ENCODE peak calls at places on chromosome 9, in nine cellular contexts. E is effector CD8-positive, alpha-beta T cell; H is cardiac fibroblast; U is CD4-positive, CD25-positive, alpha-beta regulatory T cell; C is body of pancreas; W is GM10248; A is T-helper 17 cell; K is heart left ventricle; Z is left cardiac atrium. F is an unnamed sample.

GRCh38 chr9:108186996-108187395 is 668.8 kb downstream of the ACTL7B start:
- DNase-seq in W (no peak), K (peak), Z (peak), C (peak), H (peak), A (no peak), E (no peak), U (no peak), F (peak)

GRCh38 chr9:77851862-77852602 is 179.6 kb downstream of the GNAQ start:
- DNase-seq in H (no peak), C (no peak), K (no peak), Z (no peak), U (peak), A (no peak), E (no peak), W (no peak), F (no peak)

GRCh38 chr9:81729141-81729540 is 39.8 kb upstream of the TLE1 start:
- DNase-seq in C (no peak), K (no peak), W (no peak), U (no peak), E (no peak), Z (no peak), A (no peak), H (no peak), F (no peak)

GRCh38 chr9:73042155-73042554 is 89.3 kb upstream of the ALDH1A1 start:
- DNase-seq in K (no peak), E (no peak), C (no peak), W (no peak), U (no peak), H (peak), A (no peak), Z (no peak), F (no peak)

GRCh38 chr9:93893194-93893593 is 62.0 kb downstream of the BARX1 start:
- DNase-seq in E (no peak), W (no peak), U (no peak), K (no peak), A (no peak), Z (no peak), H (no peak), C (no peak), F (no peak)

GRCh38 chr9:221989-222776 is 7.5 kb downstream of the DOCK8 start:
- DNase-seq in Z (no peak), W (no peak), H (no peak), U (peak), A (no peak), E (no peak), K (no peak), C (no peak), F (no peak)

GRCh38 chr9:113011911-113012381 is at the start of gene ZNF883:
- DNase-seq in K (peak), W (peak), H (peak), Z (peak), E (no peak), U (peak), C (peak), A (no peak), F (peak)

GRCh38 chr9:121529237-121529987 is 29.8 kb upstream of the GGTA1 start:
- DNase-seq in A (no peak), U (no peak), K (peak), W (no peak), E (no peak), C (peak), H (peak), Z (peak), F (peak)

GRCh38 chr9:86287013-86287412 is 4.7 kb upstream of the ISCA1 start:
- DNase-seq in Z (no peak), A (no peak), U (peak), W (no peak), C (no peak), K (no peak), H (peak), E (no peak), F (peak)

F was measured in brain microvascular endothelial cell.